ENCODE peak calls at places on chromosomes 1 and 21, in eight cellular contexts. One of them, this sample, is unnamed.

GRCh38 chr1:230750986-230751625 is 3.9 kb downstream of the CAPN9 start:
- DNase-seq in KBM-7: no peak
- DNase-seq in stimulated activated CD4-positive, alpha-beta T cell treated with anti-CD3 and anti-CD28 coated beads, Interleukin-4, amount 100 ng/mL, for 1 hour: no peak
- DNase-seq in amygdala: no peak
- DNase-seq in ureter: no peak
- DNase-seq in AG08396: no peak
- DNase-seq in tibial artery: no peak
- DNase-seq in NCI-H69: peak
- DNase-seq in this sample: no peak

GRCh38 chr1:55048453-55049270 is 9.3 kb downstream of the PCSK9 start:
- DNase-seq in KBM-7: no peak
- DNase-seq in stimulated activated CD4-positive, alpha-beta T cell treated with anti-CD3 and anti-CD28 coated beads, Interleukin-4, amount 100 ng/mL, for 1 hour: no peak
- DNase-seq in AG08396: no peak
- DNase-seq in amygdala: no peak
- DNase-seq in tibial artery: peak
- DNase-seq in ureter: no peak
- DNase-seq in NCI-H69: peak
- DNase-seq in this sample: no peak

GRCh38 chr1:107941123-107941522 is 23.9 kb downstream of the VAV3 start:
- DNase-seq in tibial artery: peak
- DNase-seq in NCI-H69: no peak
- DNase-seq in KBM-7: peak
- DNase-seq in ureter: no peak
- DNase-seq in stimulated activated CD4-positive, alpha-beta T cell treated with anti-CD3 and anti-CD28 coated beads, Interleukin-4, amount 100 ng/mL, for 1 hour: no peak
- DNase-seq in amygdala: no peak
- DNase-seq in AG08396: no peak
- DNase-seq in this sample: no peak

GRCh38 chr1:231200417-231201031 is 38.7 kb downstream of the TRIM67 start:
- DNase-seq in KBM-7: no peak
- DNase-seq in tibial artery: no peak
- DNase-seq in ureter: no peak
- DNase-seq in stimulated activated CD4-positive, alpha-beta T cell treated with anti-CD3 and anti-CD28 coated beads, Interleukin-4, amount 100 ng/mL, for 1 hour: no peak
- DNase-seq in AG08396: no peak
- DNase-seq in amygdala: no peak
- DNase-seq in NCI-H69: no peak
- DNase-seq in this sample: peak

GRCh38 chr1:7341145-7341900 is 429.8 kb upstream of the VAMP3 start:
- DNase-seq in KBM-7: no peak
- DNase-seq in amygdala: no peak
- DNase-seq in tibial artery: no peak
- DNase-seq in ureter: no peak
- DNase-seq in NCI-H69: peak
- DNase-seq in AG08396: no peak
- DNase-seq in stimulated activated CD4-positive, alpha-beta T cell treated with anti-CD3 and anti-CD28 coated beads, Interleukin-4, amount 100 ng/mL, for 1 hour: no peak
- DNase-seq in this sample: peak

GRCh38 chr21:38819719-38820147 is 14.0 kb downstream of the ETS2 start:
- DNase-seq in ureter: peak
- DNase-seq in tibial artery: no peak
- DNase-seq in NCI-H69: no peak
- DNase-seq in stimulated activated CD4-positive, alpha-beta T cell treated with anti-CD3 and anti-CD28 coated beads, Interleukin-4, amount 100 ng/mL, for 1 hour: no peak
- DNase-seq in KBM-7: no peak
- DNase-seq in amygdala: no peak
- DNase-seq in AG08396: peak
- DNase-seq in this sample: peak

GRCh38 chr1:148264374-148265276 is 112.5 kb upstream of the NBPF11 start:
- DNase-seq in NCI-H69: peak
- DNase-seq in KBM-7: no peak
- DNase-seq in ureter: no peak
- DNase-seq in amygdala: no peak
- DNase-seq in stimulated activated CD4-positive, alpha-beta T cell treated with anti-CD3 and anti-CD28 coated beads, Interleukin-4, amount 100 ng/mL, for 1 hour: no peak
- DNase-seq in tibial artery: no peak
- DNase-seq in AG08396: peak
- DNase-seq in this sample: peak

GRCh38 chr1:25064465-25065238 is 134.6 kb upstream of the RUNX3 start:
- DNase-seq in stimulated activated CD4-positive, alpha-beta T cell treated with anti-CD3 and anti-CD28 coated beads, Interleukin-4, amount 100 ng/mL, for 1 hour: peak
- DNase-seq in tibial artery: no peak
- DNase-seq in KBM-7: no peak
- DNase-seq in amygdala: no peak
- DNase-seq in ureter: no peak
- DNase-seq in NCI-H69: no peak
- DNase-seq in AG08396: no peak
- DNase-seq in this sample: no peak

GRCh38 chr1:17588048-17588781 is 48.7 kb downstream of the ARHGEF10L start:
- DNase-seq in amygdala: no peak
- DNase-seq in stimulated activated CD4-positive, alpha-beta T cell treated with anti-CD3 and anti-CD28 coated beads, Interleukin-4, amount 100 ng/mL, for 1 hour: no peak
- DNase-seq in KBM-7: no peak
- DNase-seq in AG08396: peak
- DNase-seq in tibial artery: peak
- DNase-seq in NCI-H69: peak
- DNase-seq in ureter: peak
- DNase-seq in this sample: peak

GRCh38 chr1:207565546-207566468 is 69.8 kb downstream of the CR1 start:
- DNase-seq in stimulated activated CD4-positive, alpha-beta T cell treated with anti-CD3 and anti-CD28 coated beads, Interleukin-4, amount 100 ng/mL, for 1 hour: no peak
- DNase-seq in AG08396: no peak
- DNase-seq in KBM-7: peak
- DNase-seq in amygdala: peak
- DNase-seq in NCI-H69: peak
- DNase-seq in tibial artery: no peak
- DNase-seq in ureter: no peak
- DNase-seq in this sample: no peak

GRCh38 chr1:50934838-50935237 is 25.2 kb downstream of the FAF1 start:
- DNase-seq in ureter: no peak
- DNase-seq in KBM-7: no peak
- DNase-seq in stimulated activated CD4-positive, alpha-beta T cell treated with anti-CD3 and anti-CD28 coated beads, Interleukin-4, amount 100 ng/mL, for 1 hour: no peak
- DNase-seq in NCI-H69: no peak
- DNase-seq in amygdala: no peak
- DNase-seq in AG08396: no peak
- DNase-seq in tibial artery: no peak
- DNase-seq in this sample: no peak

GRCh38 chr1:202023033-202023433 is 12.6 kb downstream of the ELF3 start:
- DNase-seq in KBM-7: no peak
- DNase-seq in amygdala: no peak
- DNase-seq in stimulated activated CD4-positive, alpha-beta T cell treated with anti-CD3 and anti-CD28 coated beads, Interleukin-4, amount 100 ng/mL, for 1 hour: no peak
- DNase-seq in ureter: peak
- DNase-seq in NCI-H69: peak
- DNase-seq in AG08396: no peak
- DNase-seq in tibial artery: no peak
- DNase-seq in this sample: no peak

GRCh38 chr1:247337961-247338360 is 6.3 kb upstream of the ZNF496 start:
- DNase-seq in tibial artery: no peak
- DNase-seq in ureter: no peak
- DNase-seq in amygdala: no peak
- DNase-seq in stimulated activated CD4-positive, alpha-beta T cell treated with anti-CD3 and anti-CD28 coated beads, Interleukin-4, amount 100 ng/mL, for 1 hour: no peak
- DNase-seq in NCI-H69: no peak
- DNase-seq in KBM-7: no peak
- DNase-seq in AG08396: no peak
- DNase-seq in this sample: no peak

GRCh38 chr1:53112271-53112774 is 30.1 kb downstream of the SLC1A7 start:
- DNase-seq in NCI-H69: no peak
- DNase-seq in ureter: no peak
- DNase-seq in amygdala: no peak
- DNase-seq in tibial artery: no peak
- DNase-seq in stimulated activated CD4-positive, alpha-beta T cell treated with anti-CD3 and anti-CD28 coated beads, Interleukin-4, amount 100 ng/mL, for 1 hour: no peak
- DNase-seq in AG08396: peak
- DNase-seq in KBM-7: no peak
- DNase-seq in this sample: peak

GRCh38 chr21:25383545-25383944 is 223.7 kb downstream of the MRPL39 start:
- DNase-seq in AG08396: no peak
- DNase-seq in amygdala: no peak
- DNase-seq in tibial artery: no peak
- DNase-seq in stimulated activated CD4-positive, alpha-beta T cell treated with anti-CD3 and anti-CD28 coated beads, Interleukin-4, amount 100 ng/mL, for 1 hour: no peak
- DNase-seq in NCI-H69: no peak
- DNase-seq in ureter: no peak
- DNase-seq in KBM-7: no peak
- DNase-seq in this sample: no peak

GRCh38 chr1:42133809-42134526 is 19.2 kb upstream of the GUCA2B start:
- DNase-seq in tibial artery: no peak
- DNase-seq in ureter: no peak
- DNase-seq in NCI-H69: no peak
- DNase-seq in amygdala: no peak
- DNase-seq in stimulated activated CD4-positive, alpha-beta T cell treated with anti-CD3 and anti-CD28 coated beads, Interleukin-4, amount 100 ng/mL, for 1 hour: no peak
- DNase-seq in AG08396: no peak
- DNase-seq in KBM-7: no peak
- DNase-seq in this sample: no peak

GRCh38 chr1:229279242-229279641 is 8.3 kb downstream of the RAB4A start:
- DNase-seq in KBM-7: no peak
- DNase-seq in stimulated activated CD4-positive, alpha-beta T cell treated with anti-CD3 and anti-CD28 coated beads, Interleukin-4, amount 100 ng/mL, for 1 hour: no peak
- DNase-seq in amygdala: no peak
- DNase-seq in AG08396: no peak
- DNase-seq in tibial artery: no peak
- DNase-seq in NCI-H69: no peak
- DNase-seq in ureter: no peak
- DNase-seq in this sample: no peak

GRCh38 chr1:165060285-165060793 is 296.2 kb downstream of the LMX1A start:
- DNase-seq in ureter: no peak
- DNase-seq in NCI-H69: no peak
- DNase-seq in stimulated activated CD4-positive, alpha-beta T cell treated with anti-CD3 and anti-CD28 coated beads, Interleukin-4, amount 100 ng/mL, for 1 hour: no peak
- DNase-seq in AG08396: no peak
- DNase-seq in amygdala: no peak
- DNase-seq in tibial artery: no peak
- DNase-seq in KBM-7: no peak
- DNase-seq in this sample: no peak

GRCh38 chr1:6048179-6048867 is 2.6 kb downstream of the KCNAB2 start:
- DNase-seq in NCI-H69: peak
- DNase-seq in ureter: no peak
- DNase-seq in tibial artery: no peak
- DNase-seq in KBM-7: no peak
- DNase-seq in stimulated activated CD4-positive, alpha-beta T cell treated with anti-CD3 and anti-CD28 coated beads, Interleukin-4, amount 100 ng/mL, for 1 hour: no peak
- DNase-seq in amygdala: no peak
- DNase-seq in AG08396: no peak
- DNase-seq in this sample: no peak

GRCh38 chr21:41429305-41429704 is 3.3 kb downstream of the MX1 start:
- DNase-seq in KBM-7: no peak
- DNase-seq in amygdala: no peak
- DNase-seq in stimulated activated CD4-positive, alpha-beta T cell treated with anti-CD3 and anti-CD28 coated beads, Interleukin-4, amount 100 ng/mL, for 1 hour: no peak
- DNase-seq in NCI-H69: no peak
- DNase-seq in ureter: no peak
- DNase-seq in tibial artery: no peak
- DNase-seq in AG08396: no peak
- DNase-seq in this sample: no peak

GRCh38 chr1:185645201-185645640 is 89.0 kb upstream of the HMCN1 start:
- DNase-seq in stimulated activated CD4-positive, alpha-beta T cell treated with anti-CD3 and anti-CD28 coated beads, Interleukin-4, amount 100 ng/mL, for 1 hour: no peak
- DNase-seq in AG08396: no peak
- DNase-seq in NCI-H69: no peak
- DNase-seq in ureter: no peak
- DNase-seq in KBM-7: no peak
- DNase-seq in tibial artery: no peak
- DNase-seq in amygdala: no peak
- DNase-seq in this sample: no peak

GRCh38 chr1:111745670-111746613 is 6.7 kb upstream of the INKA2 start:
- DNase-seq in AG08396: no peak
- DNase-seq in tibial artery: no peak
- DNase-seq in stimulated activated CD4-positive, alpha-beta T cell treated with anti-CD3 and anti-CD28 coated beads, Interleukin-4, amount 100 ng/mL, for 1 hour: no peak
- DNase-seq in ureter: no peak
- DNase-seq in amygdala: no peak
- DNase-seq in NCI-H69: peak
- DNase-seq in KBM-7: no peak
- DNase-seq in this sample: no peak

GRCh38 chr1:186102559-186103148 is 272.4 kb downstream of the TPR start:
- DNase-seq in stimulated activated CD4-positive, alpha-beta T cell treated with anti-CD3 and anti-CD28 coated beads, Interleukin-4, amount 100 ng/mL, for 1 hour: no peak
- DNase-seq in ureter: no peak
- DNase-seq in NCI-H69: no peak
- DNase-seq in KBM-7: peak
- DNase-seq in AG08396: peak
- DNase-seq in tibial artery: no peak
- DNase-seq in amygdala: no peak
- DNase-seq in this sample: peak

GRCh38 chr1:235078927-235079381 is 49.7 kb downstream of the TOMM20 start:
- DNase-seq in KBM-7: no peak
- DNase-seq in stimulated activated CD4-positive, alpha-beta T cell treated with anti-CD3 and anti-CD28 coated beads, Interleukin-4, amount 100 ng/mL, for 1 hour: no peak
- DNase-seq in amygdala: no peak
- DNase-seq in AG08396: no peak
- DNase-seq in NCI-H69: no peak
- DNase-seq in ureter: no peak
- DNase-seq in tibial artery: no peak
- DNase-seq in this sample: peak

GRCh38 chr1:45673956-45674355 is 12.4 kb downstream of the GPBP1L1 start:
- DNase-seq in tibial artery: no peak
- DNase-seq in ureter: no peak
- DNase-seq in KBM-7: no peak
- DNase-seq in NCI-H69: no peak
- DNase-seq in amygdala: no peak
- DNase-seq in stimulated activated CD4-positive, alpha-beta T cell treated with anti-CD3 and anti-CD28 coated beads, Interleukin-4, amount 100 ng/mL, for 1 hour: no peak
- DNase-seq in AG08396: no peak
- DNase-seq in this sample: peak

GRCh38 chr21:25688284-25689035 is 46.2 kb downstream of the ATP5PF start:
- DNase-seq in tibial artery: no peak
- DNase-seq in stimulated activated CD4-positive, alpha-beta T cell treated with anti-CD3 and anti-CD28 coated beads, Interleukin-4, amount 100 ng/mL, for 1 hour: no peak
- DNase-seq in NCI-H69: no peak
- DNase-seq in AG08396: no peak
- DNase-seq in KBM-7: no peak
- DNase-seq in ureter: no peak
- DNase-seq in amygdala: no peak
- DNase-seq in this sample: no peak

GRCh38 chr1:15155760-15156743 is 2.5 kb downstream of the TMEM51 start:
- DNase-seq in tibial artery: no peak
- DNase-seq in ureter: no peak
- DNase-seq in stimulated activated CD4-positive, alpha-beta T cell treated with anti-CD3 and anti-CD28 coated beads, Interleukin-4, amount 100 ng/mL, for 1 hour: no peak
- DNase-seq in AG08396: no peak
- DNase-seq in NCI-H69: no peak
- DNase-seq in KBM-7: no peak
- DNase-seq in amygdala: no peak
- DNase-seq in this sample: no peak

GRCh38 chr1:240732390-240732789 is 120.4 kb upstream of the GREM2 start:
- DNase-seq in NCI-H69: peak
- DNase-seq in stimulated activated CD4-positive, alpha-beta T cell treated with anti-CD3 and anti-CD28 coated beads, Interleukin-4, amount 100 ng/mL, for 1 hour: no peak
- DNase-seq in tibial artery: no peak
- DNase-seq in amygdala: no peak
- DNase-seq in ureter: no peak
- DNase-seq in AG08396: peak
- DNase-seq in KBM-7: peak
- DNase-seq in this sample: peak

GRCh38 chr1:11835441-11836225 is 11.9 kb downstream of the NPPA start:
- DNase-seq in NCI-H69: no peak
- DNase-seq in AG08396: no peak
- DNase-seq in stimulated activated CD4-positive, alpha-beta T cell treated with anti-CD3 and anti-CD28 coated beads, Interleukin-4, amount 100 ng/mL, for 1 hour: no peak
- DNase-seq in KBM-7: no peak
- DNase-seq in tibial artery: no peak
- DNase-seq in amygdala: no peak
- DNase-seq in ureter: no peak
- DNase-seq in this sample: no peak

GRCh38 chr1:208291923-208292711 is 47.9 kb upstream of the PLXNA2 start:
- DNase-seq in AG08396: no peak
- DNase-seq in KBM-7: no peak
- DNase-seq in tibial artery: no peak
- DNase-seq in stimulated activated CD4-positive, alpha-beta T cell treated with anti-CD3 and anti-CD28 coated beads, Interleukin-4, amount 100 ng/mL, for 1 hour: no peak
- DNase-seq in amygdala: no peak
- DNase-seq in NCI-H69: no peak
- DNase-seq in ureter: no peak
- DNase-seq in this sample: peak

GRCh38 chr1:92118826-92119225 is 38.7 kb downstream of the BTBD8 start:
- DNase-seq in amygdala: no peak
- DNase-seq in ureter: no peak
- DNase-seq in tibial artery: no peak
- DNase-seq in AG08396: no peak
- DNase-seq in NCI-H69: no peak
- DNase-seq in KBM-7: no peak
- DNase-seq in stimulated activated CD4-positive, alpha-beta T cell treated with anti-CD3 and anti-CD28 coated beads, Interleukin-4, amount 100 ng/mL, for 1 hour: no peak
- DNase-seq in this sample: peak

GRCh38 chr1:39859859-39860812 is 23.2 kb downstream of the TRIT1 start:
- DNase-seq in AG08396: no peak
- DNase-seq in ureter: no peak
- DNase-seq in stimulated activated CD4-positive, alpha-beta T cell treated with anti-CD3 and anti-CD28 coated beads, Interleukin-4, amount 100 ng/mL, for 1 hour: no peak
- DNase-seq in NCI-H69: no peak
- DNase-seq in tibial artery: no peak
- DNase-seq in KBM-7: no peak
- DNase-seq in amygdala: no peak
- DNase-seq in this sample: no peak

GRCh38 chr1:245153081-245153644 is 1.6 kb upstream of the KIF26B start:
- DNase-seq in amygdala: peak
- DNase-seq in NCI-H69: peak
- DNase-seq in tibial artery: peak
- DNase-seq in ureter: peak
- DNase-seq in KBM-7: peak
- DNase-seq in stimulated activated CD4-positive, alpha-beta T cell treated with anti-CD3 and anti-CD28 coated beads, Interleukin-4, amount 100 ng/mL, for 1 hour: peak
- DNase-seq in AG08396: peak
- DNase-seq in this sample: peak

GRCh38 chr1:162276493-162276892 is 100.2 kb downstream of the SPATA46 start:
- DNase-seq in AG08396: peak
- DNase-seq in stimulated activated CD4-positive, alpha-beta T cell treated with anti-CD3 and anti-CD28 coated beads, Interleukin-4, amount 100 ng/mL, for 1 hour: no peak
- DNase-seq in ureter: no peak
- DNase-seq in tibial artery: no peak
- DNase-seq in amygdala: no peak
- DNase-seq in KBM-7: peak
- DNase-seq in NCI-H69: peak
- DNase-seq in this sample: peak

This sample was measured in fibroblast of lung.